ENCODE peak calls at places on chromosomes 1 and 21, in four cellular contexts. One of them, this sample, is unnamed.

GRCh38 chr1:42335809-42336518 is 929 bp upstream of the FOXJ3 start:
- DNase-seq in K562: no peak
- DNase-seq in H1: no peak
- DNase-seq in HepG2: peak; percentile 60
- DNase-seq in this sample: peak; percentile 39

GRCh38 chr1:35745124-35745730 is 24.6 kb downstream of the CLSPN start:
- DNase-seq in K562: no peak
- DNase-seq in H1: peak; percentile 6
- DNase-seq in HepG2: no peak
- DNase-seq in this sample: no peak

GRCh38 chr1:66598670-66599069 is 64.7 kb downstream of the SGIP1 start:
- DNase-seq in K562: no peak
- DNase-seq in H1: no peak
- DNase-seq in HepG2: no peak
- DNase-seq in this sample: peak; percentile 49

GRCh38 chr1:113998361-113998760 is 19.1 kb downstream of the OLFML3 start:
- DNase-seq in K562: peak; percentile 5
- DNase-seq in H1: no peak
- DNase-seq in HepG2: no peak
- DNase-seq in this sample: no peak

GRCh38 chr1:29286194-29286767 is 50.0 kb downstream of the PTPRU start:
- DNase-seq in K562: no peak
- DNase-seq in H1: no peak
- DNase-seq in HepG2: no peak
- DNase-seq in this sample: no peak

GRCh38 chr1:85580046-85580411 is 532 bp upstream of the CCN1 start:
- DNase-seq in K562: no peak
- DNase-seq in H1: peak; percentile 56
- DNase-seq in HepG2: peak; percentile 76
- DNase-seq in this sample: no peak

GRCh38 chr21:46153259-46154154 is 1.9 kb downstream of the FTCD start:
- DNase-seq in K562: peak; percentile 96
- DNase-seq in H1: peak; percentile 95
- DNase-seq in HepG2: peak; percentile 54
- DNase-seq in this sample: peak; percentile 47

GRCh38 chr21:33058468-33059318 is 11.2 kb upstream of the OLIG1 start:
- DNase-seq in K562: no peak
- DNase-seq in H1: no peak
- DNase-seq in HepG2: no peak
- DNase-seq in this sample: no peak

GRCh38 chr1:71542155-71542554 is 461.3 kb upstream of the ZRANB2 start:
- DNase-seq in K562: no peak
- DNase-seq in H1: no peak
- DNase-seq in HepG2: no peak
- DNase-seq in this sample: no peak

GRCh38 chr1:2921970-2922686 is 99.1 kb upstream of the ACTRT2 start:
- DNase-seq in K562: peak; percentile 61
- DNase-seq in H1: no peak
- DNase-seq in HepG2: no peak
- DNase-seq in this sample: no peak

GRCh38 chr1:47225430-47226100 is 6.5 kb downstream of the TAL1 start:
- DNase-seq in K562: peak; percentile 61
- DNase-seq in H1: no peak
- DNase-seq in HepG2: no peak
- DNase-seq in this sample: peak; percentile 48

GRCh38 chr1:203478986-203479385 is 3.4 kb downstream of the PRELP start:
- DNase-seq in K562: no peak
- DNase-seq in H1: no peak
- DNase-seq in HepG2: no peak
- DNase-seq in this sample: no peak

GRCh38 chr1:9438431-9439073 is 100.7 kb upstream of the SLC25A33 start:
- DNase-seq in K562: no peak
- DNase-seq in H1: no peak
- DNase-seq in HepG2: peak; percentile 91
- DNase-seq in this sample: peak; percentile 95

GRCh38 chr1:20093940-20094391 is 24.0 kb downstream of the PLA2G5 start:
- DNase-seq in K562: no peak
- DNase-seq in H1: no peak
- DNase-seq in HepG2: no peak
- DNase-seq in this sample: no peak

GRCh38 chr1:112956503-112957132 is 622 bp upstream of the SLC16A1 start:
- DNase-seq in K562: no peak
- DNase-seq in H1: no peak
- DNase-seq in HepG2: peak; percentile 25
- DNase-seq in this sample: no peak
- TF ChIP-seq CTCF in K562: no peak
- TF ChIP-seq CTCF in H1: no peak
- TF ChIP-seq CTCF in HepG2: no peak
- TF ChIP-seq CTCF in this sample: no peak

GRCh38 chr1:226629210-226629895 is 80.8 kb downstream of the STUM start:
- DNase-seq in K562: no peak
- DNase-seq in H1: no peak
- DNase-seq in HepG2: no peak
- DNase-seq in this sample: no peak
- TF ChIP-seq JUN in K562: no peak
- TF ChIP-seq JUN in H1: no peak
- TF ChIP-seq JUN in HepG2: no peak
- TF ChIP-seq JUN in this sample: no peak

GRCh38 chr21:14554948-14555347 is 8.8 kb upstream of the SAMSN1 start:
- DNase-seq in K562: no peak
- DNase-seq in H1: no peak
- DNase-seq in HepG2: no peak
- DNase-seq in this sample: no peak
- H2AFZ ChIP-seq in K562: peak overlapping the region; percentile 57
- H2AFZ ChIP-seq in H1: peak overlapping the region; percentile 46
- H2AFZ ChIP-seq in HepG2: no peak overlapping the region
- H2AFZ ChIP-seq in this sample: no peak overlapping the region

GRCh38 chr1:240495652-240496051 is 116.3 kb downstream of the GREM2 start:
- DNase-seq in K562: no peak
- DNase-seq in H1: no peak
- DNase-seq in HepG2: no peak
- DNase-seq in this sample: no peak

GRCh38 chr1:240491156-240491555 is 120.8 kb downstream of the GREM2 start:
- DNase-seq in K562: no peak
- DNase-seq in H1: no peak
- DNase-seq in HepG2: no peak
- DNase-seq in this sample: no peak

GRCh38 chr1:240496356-240496755 is 115.6 kb downstream of the GREM2 start:
- DNase-seq in K562: no peak
- DNase-seq in H1: no peak
- DNase-seq in HepG2: no peak
- DNase-seq in this sample: no peak

GRCh38 chr1:240491796-240492195 is 120.2 kb downstream of the GREM2 start:
- DNase-seq in K562: no peak
- DNase-seq in H1: no peak
- DNase-seq in HepG2: no peak
- DNase-seq in this sample: no peak

GRCh38 chr1:240492832-240493440 is 119.0 kb downstream of the GREM2 start:
- DNase-seq in K562: peak; percentile 32
- DNase-seq in H1: peak; percentile 78
- DNase-seq in HepG2: no peak
- DNase-seq in this sample: no peak
- TF ChIP-seq CTCF in K562: peak; percentile 36
- TF ChIP-seq CTCF in H1: peak; percentile 71
- TF ChIP-seq CTCF in HepG2: no peak
- TF ChIP-seq CTCF in this sample: no peak

DNA sequence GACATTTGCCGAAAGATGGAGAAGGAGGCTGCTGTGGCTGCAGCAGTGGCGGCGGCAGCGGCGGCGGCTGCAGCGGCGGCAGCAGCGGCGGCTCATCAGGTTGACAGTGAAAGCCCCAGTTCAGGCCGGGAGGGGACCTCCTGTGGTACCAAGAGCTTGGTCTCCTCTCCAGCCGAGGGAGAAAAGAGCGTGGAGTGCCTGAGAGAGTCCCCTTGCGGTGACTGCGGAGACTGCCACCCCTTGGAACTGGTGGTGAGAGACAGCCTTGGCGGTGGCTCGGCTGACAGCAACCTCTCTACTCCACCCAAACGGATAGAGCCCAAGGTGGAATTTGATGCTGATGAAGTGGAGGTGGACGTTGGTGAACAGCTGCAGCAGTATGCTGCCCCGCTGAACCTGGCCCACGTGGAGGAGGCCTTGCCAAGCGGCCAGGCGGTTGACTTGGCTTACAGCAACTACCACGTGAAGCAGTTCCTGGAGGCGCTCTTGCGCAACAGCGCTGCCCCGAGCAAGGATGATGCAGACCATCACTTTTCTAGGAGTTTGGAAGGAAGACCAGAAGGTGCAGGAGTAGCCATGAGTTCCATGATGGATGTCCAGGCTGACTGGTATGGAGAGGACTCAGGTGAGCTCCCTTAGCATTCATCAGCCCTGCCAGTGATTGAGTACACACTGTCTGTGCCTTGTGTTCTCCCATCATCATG is 6.3 kb downstream of the ZBTB8B start:
- DNase-seq in K562: peak; percentile 77
- DNase-seq in H1: peak; percentile 49
- DNase-seq in HepG2: no peak
- DNase-seq in this sample: no peak
- TF ChIP-seq JUN in K562: no peak
- TF ChIP-seq JUN in H1: no peak
- TF ChIP-seq JUN in HepG2: no peak
- TF ChIP-seq JUN in this sample: no peak

GRCh38 chr1:163351912-163352311 is 30.2 kb downstream of the NUF2 start:
- DNase-seq in K562: no peak
- DNase-seq in H1: no peak
- DNase-seq in HepG2: no peak
- DNase-seq in this sample: no peak

GRCh38 chr1:163346326-163346870 is 24.6 kb downstream of the NUF2 start:
- DNase-seq in K562: no peak
- DNase-seq in H1: no peak
- DNase-seq in HepG2: no peak
- DNase-seq in this sample: peak; percentile 4

DNA sequence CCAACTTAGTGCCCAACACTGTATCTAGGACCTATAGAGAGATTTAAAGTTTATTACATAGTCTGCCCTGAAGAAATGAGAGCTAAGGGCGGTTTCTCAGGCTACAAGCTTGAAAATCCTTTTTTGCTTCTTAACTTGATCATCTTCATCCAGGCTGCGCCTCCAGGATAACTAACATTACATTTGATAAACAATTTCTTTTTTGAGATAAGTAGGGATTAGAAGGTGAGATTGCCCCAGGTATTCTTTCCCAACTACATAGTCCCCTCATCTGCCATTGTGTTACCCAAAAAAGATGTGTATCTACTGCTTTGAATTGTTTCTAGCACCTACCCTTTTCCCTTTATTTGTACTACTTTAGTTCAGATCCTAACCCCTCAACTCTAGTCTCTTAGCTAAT is 25.4 kb downstream of the NUF2 start:
- DNase-seq in K562: no peak
- DNase-seq in H1: no peak
- DNase-seq in HepG2: no peak
- DNase-seq in this sample: no peak
- H2AFZ ChIP-seq in K562: no peak overlapping the region
- H2AFZ ChIP-seq in H1: no peak overlapping the region
- H2AFZ ChIP-seq in HepG2: no peak overlapping the region
- H2AFZ ChIP-seq in this sample: no peak overlapping the region

This sample was measured in endothelial cell of umbilical vein.